ENCODE peak calls at places on chromosomes 16 and 17, in five cellular contexts. G, Z, R, E and Q are unnamed samples.

GRCh38 chr16:24900230-24900629 is 54.5 kb downstream of the SLC5A11 start:
- DNase-seq in E (no peak), Z (no peak), R (no peak), G (no peak), Q (no peak)

GRCh38 chr16:48607056-48607825 is 2.7 kb downstream of the N4BP1 start:
- DNase-seq in Z (no peak), E (no peak), G (no peak), R (no peak), Q (no peak)

GRCh38 chr17:67638871-67639270 is 78.9 kb upstream of the NOL11 start:
- DNase-seq in E (no peak), G (no peak), R (no peak), Z (no peak), Q (no peak)

GRCh38 chr17:74919440-74920305 is 3.4 kb downstream of the USH1G start:
- DNase-seq in G (no peak), Z (peak; percentile 16), R (peak; percentile 25), E (peak; percentile 64), Q (no peak)

GRCh38 chr16:14302399-14303181 is 231.5 kb downstream of the MRTFB start:
- DNase-seq in Z (no peak), E (no peak), G (no peak), R (no peak), Q (peak; percentile 53)

GRCh38 chr16:2404099-2404498 is 25.1 kb upstream of the CCNF start:
- DNase-seq in R (no peak), Z (no peak), G (no peak), E (no peak), Q (no peak)

GRCh38 chr17:207775-208174 is 26.3 kb upstream of the DOC2B start:
- DNase-seq in R (no peak), G (no peak), E (no peak), Z (no peak), Q (no peak)

GRCh38 chr17:73551756-73552155 is 92.5 kb downstream of the SDK2 start:
- DNase-seq in R (no peak), G (no peak), E (no peak), Z (no peak), Q (no peak)

GRCh38 chr16:85862476-85863383 is 36.2 kb upstream of the IRF8 start:
- DNase-seq in Z (no peak), E (no peak), G (no peak), R (no peak), Q (no peak)

GRCh38 chr17:72264682-72265405 is 144.0 kb downstream of the SOX9 start:
- DNase-seq in G (peak; percentile 11), Z (no peak), R (no peak), E (no peak), Q (no peak)

GRCh38 chr16:23557779-23558330 is 328 bp downstream of the UBFD1 start:
- DNase-seq in E (peak; percentile 26), G (no peak), R (no peak), Z (no peak), Q (peak; percentile 33)

GRCh38 chr17:66548158-66548557 is 245.7 kb downstream of the PRKCA start:
- DNase-seq in R (no peak), Z (no peak), E (peak; percentile 23), G (no peak), Q (no peak)

GRCh38 chr17:41184480-41184961 is at the start of gene KRTAP4-1:
- DNase-seq in E (no peak), G (no peak), Z (no peak), R (no peak), Q (no peak)

DNA sequence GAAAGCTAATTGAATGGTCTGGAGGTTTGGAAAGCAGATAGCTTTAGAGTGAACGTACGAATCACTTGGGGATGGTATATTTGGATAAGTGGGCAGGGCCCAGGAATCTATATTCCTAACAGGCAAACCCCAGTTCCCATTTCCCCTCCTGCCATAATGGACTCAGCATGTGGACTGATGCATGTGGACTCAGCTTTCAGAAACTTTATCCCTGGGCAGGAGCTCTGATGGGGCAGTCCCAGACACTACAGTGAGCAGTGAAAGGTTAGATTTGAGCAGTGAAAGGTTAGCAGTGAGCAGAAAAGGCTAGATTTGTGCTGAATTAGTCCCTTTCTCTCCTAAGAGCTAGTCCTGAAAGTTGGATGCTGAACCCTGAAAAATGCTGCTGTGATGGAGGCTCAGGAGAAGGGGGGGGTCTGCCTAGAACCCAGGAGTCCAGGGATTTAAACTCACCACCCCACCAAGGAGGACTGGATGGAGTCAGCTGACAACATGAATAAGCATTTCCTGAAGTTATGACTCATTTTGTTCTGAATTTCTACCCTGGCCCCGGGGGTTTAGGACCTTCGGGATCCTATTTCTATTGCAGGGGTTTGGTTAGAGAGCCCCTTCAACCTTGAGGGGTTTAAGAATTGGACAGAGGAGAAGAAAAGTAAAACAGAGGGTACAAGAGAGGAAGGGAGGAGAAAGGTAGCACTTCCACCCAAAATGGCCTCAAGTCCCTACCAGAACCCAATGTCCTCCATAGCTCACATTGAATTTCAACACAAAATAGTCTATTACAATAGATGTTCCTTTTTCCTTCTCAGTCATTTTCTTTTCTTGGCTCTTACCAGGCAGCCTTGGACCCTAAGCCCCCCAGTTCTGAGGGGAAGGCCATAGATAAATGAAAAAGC is 10.3 kb upstream of the FZD2 start:
- DNase-seq in R (no peak), E (no peak), G (no peak), Z (no peak), Q (no peak)
- TF ChIP-seq SUZ12 in R (no peak), E (no peak), G (no peak), Z (no peak), Q (no peak)

GRCh38 chr16:28491080-28491969 is 549 bp downstream of the CLN3 start:
- DNase-seq in G (no peak), R (no peak), Z (no peak), E (peak; percentile 49), Q (peak; percentile 40)
- TF ChIP-seq SUZ12 in G (no peak), R (no peak), Z (no peak), E (no peak), Q (no peak)

GRCh38 chr17:79981661-79982101 is 54.0 kb downstream of the TBC1D16 start:
- DNase-seq in Z (no peak), R (no peak), G (no peak), E (no peak), Q (no peak)
- TF ChIP-seq SUZ12 in Z (no peak), R (no peak), G (no peak), E (no peak), Q (no peak)

DNA sequence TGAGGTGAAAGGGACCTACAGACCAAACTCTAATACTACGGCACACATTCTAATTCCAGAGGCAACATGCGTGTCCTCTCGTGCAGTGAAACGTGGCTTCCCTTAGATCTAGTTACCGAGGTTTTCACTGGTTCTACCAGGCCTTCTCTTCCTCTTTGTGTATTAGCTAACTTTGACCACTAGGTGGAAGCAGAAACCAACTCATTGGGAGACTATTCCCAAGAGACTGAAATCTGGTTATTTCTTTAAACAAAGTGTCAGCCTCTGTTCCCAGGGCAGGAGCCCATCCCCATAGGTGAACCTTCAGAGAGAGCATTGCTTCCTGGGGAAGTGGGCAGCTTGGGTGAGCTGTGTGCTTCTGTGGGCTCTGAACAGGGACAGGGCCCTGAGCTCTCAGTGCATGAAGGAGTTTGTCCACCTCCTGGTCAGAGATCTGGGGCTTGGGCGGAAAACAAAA is 19.7 kb upstream of the RCVRN start:
- DNase-seq in R (no peak), G (peak; percentile 48), E (peak; percentile 66), Z (peak; percentile 49), Q (peak; percentile 68)
- TF ChIP-seq SUZ12 in R (no peak), G (no peak), E (no peak), Z (no peak), Q (no peak)

GRCh38 chr16:20720251-20720650 is 21.4 kb downstream of the THUMPD1 start:
- DNase-seq in Z (no peak), E (no peak), G (no peak), R (no peak), Q (no peak)
- TF ChIP-seq SUZ12 in Z (no peak), E (no peak), G (no peak), R (no peak), Q (no peak)

GRCh38 chr16:82456683-82457082 is 170.1 kb upstream of the CDH13 start:
- DNase-seq in Z (peak; percentile 70), E (peak; percentile 50), R (peak; percentile 44), G (no peak), Q (peak; percentile 71)
- TF ChIP-seq SUZ12 in Z (no peak), E (no peak), R (no peak), G (no peak), Q (no peak)

GRCh38 chr17:42459983-42460300 is 1.3 kb downstream of the ATP6V0A1 start:
- DNase-seq in R (no peak), E (no peak), Z (no peak), G (no peak), Q (peak; percentile 17)
- TF ChIP-seq SUZ12 in R (no peak), E (no peak), Z (no peak), G (no peak), Q (no peak)